ENCODE peak calls at places on chromosomes 7 and 10, in four cellular contexts. One of them, this sample, is unnamed.

GRCh38 chr10:24465124-24465874 is 256.4 kb downstream of the KIAA1217 start:
- DNase-seq in ELF-1: no peak
- DNase-seq in NCI-H82: no peak
- DNase-seq in SK-N-DZ: no peak
- DNase-seq in this sample: no peak

GRCh38 chr7:5567810-5568209 is 144.2 kb upstream of the TNRC18 start:
- DNase-seq in ELF-1: no peak
- DNase-seq in SK-N-DZ: no peak
- DNase-seq in NCI-H82: peak
- DNase-seq in this sample: no peak

GRCh38 chr10:132509506-132510173 is 27.9 kb upstream of the INPP5A start:
- DNase-seq in NCI-H82: no peak
- DNase-seq in SK-N-DZ: no peak
- DNase-seq in ELF-1: no peak
- DNase-seq in this sample: peak

GRCh38 chr10:14129770-14130169 is 201.0 kb downstream of the FRMD4A start:
- DNase-seq in ELF-1: no peak
- DNase-seq in SK-N-DZ: no peak
- DNase-seq in NCI-H82: no peak
- DNase-seq in this sample: no peak

GRCh38 chr10:48587819-48588218 is 17.1 kb downstream of the ARHGAP22 start:
- DNase-seq in ELF-1: no peak
- DNase-seq in SK-N-DZ: no peak
- DNase-seq in NCI-H82: no peak
- DNase-seq in this sample: no peak

GRCh38 chr10:89078729-89079672 is 88.4 kb downstream of the FAS start:
- DNase-seq in NCI-H82: no peak
- DNase-seq in ELF-1: no peak
- DNase-seq in SK-N-DZ: peak
- DNase-seq in this sample: no peak

GRCh38 chr7:121084748-121085336 is 96.3 kb downstream of the CPED1 start:
- DNase-seq in SK-N-DZ: no peak
- DNase-seq in NCI-H82: no peak
- DNase-seq in ELF-1: no peak
- DNase-seq in this sample: no peak

GRCh38 chr7:76300210-76300731 is 2.2 kb upstream of the HSPB1 start:
- DNase-seq in NCI-H82: no peak
- DNase-seq in ELF-1: no peak
- DNase-seq in SK-N-DZ: no peak
- DNase-seq in this sample: no peak

GRCh38 chr10:124109261-124109660 is 15.9 kb upstream of the CHST15 start:
- DNase-seq in ELF-1: peak
- DNase-seq in SK-N-DZ: no peak
- DNase-seq in NCI-H82: no peak
- DNase-seq in this sample: no peak

GRCh38 chr7:143487566-143487965 is 9.9 kb downstream of the TAS2R41 start:
- DNase-seq in ELF-1: no peak
- DNase-seq in NCI-H82: no peak
- DNase-seq in SK-N-DZ: no peak
- DNase-seq in this sample: peak

GRCh38 chr7:132276986-132277716 is 299.1 kb downstream of the PLXNA4 start:
- DNase-seq in SK-N-DZ: no peak
- DNase-seq in NCI-H82: peak
- DNase-seq in ELF-1: no peak
- DNase-seq in this sample: no peak

This sample was measured in right lobe of liver.